ENCODE peak calls at places on chromosomes 6 and 20, in four cellular contexts. C is PC-3; L is AML-193; W is activated CD4-positive, alpha-beta T cell treated with anti-CD3 and anti-CD28 coated beads, Interleukin-2, amount 50 U/mL, for 1 hour. N is an unnamed sample.

GRCh38 chr6:55694148-55694547 is 115.2 kb upstream of the HMGCLL1 start:
- DNase-seq in C (peak; percentile 55), L (no peak), W (no peak), N (no peak)

GRCh38 chr6:140011537-140011936 is 637.1 kb upstream of the CITED2 start:
- DNase-seq in C (no peak), L (no peak), W (no peak), N (no peak)

GRCh38 chr6:110542311-110543024 is 66.1 kb upstream of the SLC22A16 start:
- DNase-seq in C (no peak), L (no peak), W (no peak), N (no peak)

GRCh38 chr6:64727075-64727474 is 980.0 kb downstream of the EYS start:
- DNase-seq in C (no peak), L (no peak), W (no peak), N (no peak)

GRCh38 chr20:63520939-63521601 is 505 bp downstream of the PPDPF start:
- DNase-seq in C (peak; percentile 80), L (peak; percentile 54), W (peak; percentile 62), N (peak; percentile 58)

GRCh38 chr20:57707849-57708693 is 1.7 kb downstream of the PMEPA1 start:
- DNase-seq in C (peak; percentile 40), L (no peak), W (no peak), N (no peak)

GRCh38 chr6:95325858-95326257 is 251.5 kb upstream of the MANEA start:
- DNase-seq in C (peak; percentile 54), L (no peak), W (no peak), N (no peak)

GRCh38 chr6:23213193-23213592 is 643.8 kb downstream of the HDGFL1 start:
- DNase-seq in C (peak; percentile 33), L (no peak), W (no peak), N (no peak)

GRCh38 chr20:9015984-9016324 is 52.9 kb upstream of the PLCB4 start:
- DNase-seq in C (peak; percentile 63), L (no peak), W (no peak), N (no peak)

GRCh38 chr6:15493437-15494168 is 169.2 kb downstream of the DTNBP1 start:
- DNase-seq in C (no peak), L (no peak), W (no peak), N (no peak)

GRCh38 chr6:163944897-163945296 is 530.4 kb downstream of the QKI start:
- DNase-seq in C (no peak), L (no peak), W (no peak), N (no peak)

GRCh38 chr20:31260326-31260932 is 3.0 kb downstream of the DEFB115 start:
- DNase-seq in C (peak; percentile 49), L (peak; percentile 40), W (no peak), N (no peak)

N was measured in effector CD4-positive, alpha-beta T cell.